ENCODE peak calls at places on chromosome 10, in five cellular contexts. C is uterus; E is CD8-positive, alpha-beta T cell; A is hepatocyte; R is A549. Y is an unnamed sample.

GRCh38 chr10:28975891-28976471 is 298.7 kb downstream of the BAMBI start:
- DNase-seq in C (no peak), E (no peak), A (peak; percentile 42), R (no peak), Y (no peak)

GRCh38 chr10:26574783-26575182 is 122.7 kb upstream of the PDSS1 start:
- DNase-seq in C (no peak), E (no peak), A (no peak), R (no peak), Y (no peak)

GRCh38 chr10:89088901-89089300 is 98.3 kb downstream of the FAS start:
- DNase-seq in C (no peak), E (no peak), A (no peak), R (no peak), Y (no peak)

GRCh38 chr10:2839081-2839725 is 228.1 kb upstream of the PFKP start:
- DNase-seq in C (no peak), E (no peak), A (peak; percentile 49), R (peak; percentile 56), Y (no peak)

GRCh38 chr10:116748041-116748440 is 5.7 kb upstream of the HSPA12A start:
- DNase-seq in C (no peak), E (no peak), A (peak; percentile 52), R (peak; percentile 44), Y (no peak)

GRCh38 chr10:3737811-3738311 is 47.1 kb downstream of the KLF6 start:
- DNase-seq in C (no peak), E (no peak), A (no peak), R (no peak), Y (no peak)

GRCh38 chr10:130542761-130543160 is 406.6 kb downstream of the GLRX3 start:
- DNase-seq in C (no peak), E (no peak), A (no peak), R (no peak), Y (no peak)

GRCh38 chr10:3549118-3549517 is 235.9 kb downstream of the KLF6 start:
- DNase-seq in C (no peak), E (no peak), A (no peak), R (no peak), Y (no peak)

GRCh38 chr10:35191523-35191922 is 64.9 kb downstream of the CREM start:
- DNase-seq in C (no peak), E (no peak), A (no peak), R (no peak), Y (peak; percentile 65)

GRCh38 chr10:73586583-73586984 is 4.6 kb downstream of the USP54 start:
- DNase-seq in C (no peak), E (no peak), A (peak; percentile 73), R (no peak), Y (no peak)

GRCh38 chr10:1552881-1553595 is 184.3 kb downstream of the ADARB2 start:
- DNase-seq in C (no peak), E (no peak), A (no peak), R (no peak), Y (no peak)

GRCh38 chr10:23322082-23322481 is 22.5 kb downstream of the C10orf67 start:
- DNase-seq in C (no peak), E (no peak), A (no peak), R (no peak), Y (no peak)

GRCh38 chr10:14971867-14972448 is 12.8 kb downstream of the MEIG1 start:
- DNase-seq in C (no peak), E (peak; percentile 22), A (no peak), R (no peak), Y (no peak)

GRCh38 chr10:11798862-11799735 is 24.1 kb upstream of the PROSER2 start:
- DNase-seq in C (no peak), E (no peak), A (no peak), R (no peak), Y (no peak)

GRCh38 chr10:47453435-47454293 is 30.3 kb downstream of the ANXA8 start:
- DNase-seq in C (no peak), E (no peak), A (no peak), R (no peak), Y (no peak)

GRCh38 chr10:125113661-125114388 is 46.5 kb downstream of the CTBP2 start:
- DNase-seq in C (peak; percentile 44), E (no peak), A (no peak), R (no peak), Y (no peak)

GRCh38 chr10:62095341-62096071 is 173.1 kb downstream of the RTKN2 start:
- DNase-seq in C (no peak), E (no peak), A (no peak), R (no peak), Y (no peak)

GRCh38 chr10:38038107-38038931 is 27.8 kb downstream of the ZNF33A start:
- DNase-seq in C (no peak), E (no peak), A (no peak), R (no peak), Y (no peak)

GRCh38 chr10:89837173-89838001 is 136.0 kb downstream of the KIF20B start:
- DNase-seq in C (peak; percentile 14), E (peak; percentile 20), A (no peak), R (no peak), Y (peak; percentile 34)

GRCh38 chr10:111986079-111986478 is 197.5 kb downstream of the GPAM start:
- DNase-seq in C (no peak), E (no peak), A (no peak), R (no peak), Y (no peak)

GRCh38 chr10:110226926-110227641 is 19.7 kb downstream of the MXI1 start:
- DNase-seq in C (peak; percentile 77), E (peak; percentile 62), A (peak; percentile 70), R (peak; percentile 67), Y (peak; percentile 69)

GRCh38 chr10:124175701-124176100 is 82.3 kb upstream of the CHST15 start:
- DNase-seq in C (no peak), E (no peak), A (no peak), R (no peak), Y (no peak)

GRCh38 chr10:22259280-22259679 is 41.5 kb upstream of the EBLN1 start:
- DNase-seq in C (no peak), E (no peak), A (no peak), R (no peak), Y (no peak)

GRCh38 chr10:79182122-79182521 is 113.4 kb downstream of the ZMIZ1 start:
- DNase-seq in C (no peak), E (no peak), A (no peak), R (no peak), Y (no peak)
- H3K4me1 ChIP-seq in C (peaks cover 60% of the 10 kb centered on the region), E (no peaks in the 10 kb centered on the region), A (peaks cover 79% of the 10 kb centered on the region), R (peaks cover 100% of the 10 kb centered on the region), Y (peaks cover 100% of the 10 kb centered on the region)

DNA sequence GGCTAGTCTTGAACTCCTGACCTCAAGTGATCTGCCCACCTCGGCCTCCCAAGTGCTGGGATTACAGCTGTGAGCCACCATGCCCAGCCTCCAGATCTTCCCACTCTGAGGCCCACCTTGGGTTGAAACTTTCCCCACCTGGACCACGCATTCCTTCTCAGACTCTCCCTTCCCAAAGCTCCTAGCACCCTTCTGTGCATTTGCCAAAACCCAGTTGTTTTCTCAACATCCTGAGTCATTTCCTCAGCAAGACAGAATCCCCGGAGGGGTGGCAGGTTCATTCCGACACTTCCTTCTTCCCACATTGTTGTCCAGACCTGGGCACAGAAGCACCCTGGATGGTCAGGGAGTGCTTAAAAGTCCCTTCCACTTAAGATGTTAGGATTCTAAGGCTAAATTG is 28.9 kb downstream of the BAG3 start:
- DNase-seq in C (no peak), E (no peak), A (no peak), R (peak; percentile 84), Y (no peak)
- H3K27ac ChIP-seq in C (peak overlapping the region; percentile 41), E (no peak overlapping the region), A (no peak overlapping the region), R (peak overlapping the region; percentile 93), Y (peak overlapping the region; percentile 38)

GRCh38 chr10:103778358-103779139 is 76.8 kb downstream of the SH3PXD2A start:
- DNase-seq in C (no peak), E (no peak), A (no peak), R (no peak), Y (no peak)

GRCh38 chr10:103776878-103777591 is 78.3 kb downstream of the SH3PXD2A start:
- DNase-seq in C (peak; percentile 62), E (no peak), A (no peak), R (no peak), Y (peak; percentile 72)

GRCh38 chr10:103783686-103784085 is 71.7 kb downstream of the SH3PXD2A start:
- DNase-seq in C (peak; percentile 53), E (no peak), A (peak; percentile 58), R (no peak), Y (no peak)

GRCh38 chr10:103781329-103782061 is 73.9 kb downstream of the SH3PXD2A start:
- DNase-seq in C (no peak), E (no peak), A (peak; percentile 52), R (peak; percentile 68), Y (peak; percentile 19)

GRCh38 chr10:103780242-103781149 is 74.9 kb downstream of the SH3PXD2A start:
- DNase-seq in C (no peak), E (no peak), A (no peak), R (no peak), Y (peak; percentile 34)
- H3K4me1 ChIP-seq in C (peaks cover 20% of the 10 kb centered on the region), E (no peaks in the 10 kb centered on the region), A (peaks cover 23% of the 10 kb centered on the region), R (peaks cover 15% of the 10 kb centered on the region), Y (peaks cover 30% of the 10 kb centered on the region)

GRCh38 chr10:119286516-119286915 is 79.1 kb downstream of the GRK5 start:
- DNase-seq in C (no peak), E (no peak), A (no peak), R (no peak), Y (no peak)
- H3K27ac ChIP-seq in C (peak overlapping the region; percentile 18), E (no peak overlapping the region), A (no peak overlapping the region), R (no peak overlapping the region), Y (peak overlapping the region; percentile 33)

DNA sequence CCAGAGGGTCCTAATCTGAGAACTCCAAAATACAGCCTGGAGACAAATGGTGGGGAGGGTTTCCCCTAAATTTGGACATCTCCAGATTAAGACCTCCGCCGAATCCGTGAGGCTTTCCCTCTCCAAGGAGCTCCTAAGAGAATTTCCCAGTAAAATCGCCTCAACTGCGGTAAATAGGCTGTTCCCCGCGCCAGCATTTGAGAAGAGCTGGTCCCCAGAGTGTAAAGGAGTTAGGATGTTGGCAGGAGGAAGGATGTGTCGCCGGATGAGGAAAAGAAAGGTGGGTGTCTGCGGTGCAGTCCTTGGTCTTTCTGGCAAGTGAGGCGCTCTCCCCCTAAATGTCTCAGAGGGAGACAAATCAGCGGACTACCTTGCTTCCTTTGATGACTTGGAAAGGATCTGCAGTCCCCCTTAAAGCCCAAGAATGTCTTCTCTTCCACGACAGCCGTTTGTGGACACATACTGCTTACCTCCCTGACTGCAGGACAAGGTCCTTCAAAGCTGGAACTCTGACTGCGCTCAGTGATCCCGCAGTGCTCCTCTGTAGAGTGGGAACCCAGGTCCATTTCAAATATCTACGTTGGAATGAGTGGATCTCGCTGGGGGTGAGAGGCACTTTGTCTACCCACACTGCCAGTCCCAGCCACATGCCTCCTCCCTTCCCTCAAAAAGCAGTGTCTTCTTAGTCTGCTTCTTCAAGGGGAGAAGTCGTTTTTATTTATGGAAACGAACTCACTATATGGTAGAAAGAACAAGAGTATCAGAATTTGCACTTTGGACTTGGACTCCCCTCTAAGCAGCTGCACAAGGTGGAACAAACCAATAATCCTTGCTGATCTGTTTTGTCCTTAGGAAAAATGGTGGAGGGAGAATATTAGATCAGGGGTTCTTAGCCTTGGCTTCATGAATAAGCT is 1.0 kb upstream of the DLG5 start:
- DNase-seq in C (no peak), E (no peak), A (peak; percentile 38), R (no peak), Y (no peak)
- H3K4me1 ChIP-seq in C (no peaks in the 10 kb centered on the region), E (peaks cover 6% of the 10 kb centered on the region), A (peaks cover 28% of the 10 kb centered on the region), R (peaks cover 25% of the 10 kb centered on the region), Y (peaks cover 33% of the 10 kb centered on the region)

Y was measured in heart left ventricle.